ENCODE peak calls at places on chromosomes 12 and 14, in six cellular contexts. U, I, W, J, V and T are unnamed samples.

GRCh38 chr14:101784631-101785030 is 23.1 kb downstream of the PPP2R5C start:
- DNase-seq in U (no peak), I (no peak), W (no peak), J (no peak), V (no peak), T (no peak)

GRCh38 chr12:70052931-70053497 is 190.2 kb upstream of the CNOT2 start:
- DNase-seq in U (peak; percentile 75), I (peak; percentile 37), W (peak; percentile 84), J (no peak), V (no peak), T (no peak)

GRCh38 chr12:109951751-109952150 is 44.4 kb downstream of the GIT2 start:
- DNase-seq in U (peak; percentile 69), I (no peak), W (no peak), J (no peak), V (no peak), T (no peak)

GRCh38 chr12:46124848-46125619 is 134.7 kb upstream of the SCAF11 start:
- DNase-seq in U (peak; percentile 80), I (peak; percentile 35), W (peak; percentile 59), J (peak; percentile 39), V (no peak), T (peak; percentile 80)

GRCh38 chr12:122168492-122168891 is 5.5 kb downstream of the IL31 start:
- DNase-seq in U (no peak), I (no peak), W (no peak), J (no peak), V (no peak), T (no peak)

GRCh38 chr14:58666737-58667136 is 29.0 kb downstream of the DACT1 start:
- DNase-seq in U (no peak), I (no peak), W (no peak), J (no peak), V (no peak), T (no peak)

GRCh38 chr12:52647601-52648000 is 4.4 kb downstream of the KRT2 start:
- DNase-seq in U (no peak), I (no peak), W (no peak), J (no peak), V (no peak), T (no peak)

GRCh38 chr12:75823475-75823874 is 208.1 kb downstream of the PHLDA1 start:
- DNase-seq in U (no peak), I (no peak), W (no peak), J (no peak), V (no peak), T (no peak)

GRCh38 chr14:61545716-61546455 is 149.4 kb upstream of the HIF1A start:
- DNase-seq in U (no peak), I (no peak), W (no peak), J (no peak), V (no peak), T (no peak)

GRCh38 chr12:26011099-26011498 is 52.6 kb downstream of the RASSF8 start:
- DNase-seq in U (no peak), I (no peak), W (no peak), J (no peak), V (no peak), T (no peak)

DNA sequence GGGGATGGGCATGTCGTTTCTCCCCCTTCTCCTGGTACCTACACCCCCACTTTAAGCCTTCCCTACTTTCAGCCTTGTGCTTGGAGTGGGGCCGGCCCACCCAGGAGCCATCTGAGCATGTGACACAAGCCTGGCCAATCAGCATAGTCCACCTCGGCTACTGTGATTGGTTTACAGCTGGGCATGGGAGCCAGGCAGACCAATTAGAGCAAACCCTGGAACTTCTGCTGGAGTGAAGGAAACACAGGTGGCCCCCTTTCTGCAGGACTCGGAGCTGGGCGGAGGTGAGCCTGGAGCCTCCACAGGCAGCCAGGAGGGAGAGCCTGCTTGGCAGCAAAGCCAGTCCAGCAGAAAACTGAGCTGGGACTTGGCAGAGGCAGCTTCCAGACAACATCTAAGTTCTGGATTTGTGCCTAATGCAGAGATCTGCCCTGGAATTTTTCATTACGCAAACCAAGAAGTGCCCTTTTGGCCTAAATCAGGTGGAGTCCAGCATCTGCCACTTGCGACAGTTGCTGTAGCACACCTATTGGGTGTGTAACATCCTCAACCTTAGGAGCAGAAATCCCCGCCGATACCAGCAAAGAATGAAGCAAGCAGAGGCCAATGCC is 59.5 kb downstream of the SCARB1 start:
- DNase-seq in U (peak; percentile 57), I (peak; percentile 78), W (peak; percentile 63), J (peak; percentile 78), V (no peak), T (peak; percentile 51)
- TF ChIP-seq REST in U (no peak), I (no peak), W (no peak), J (no peak), V (no peak), T (no peak)

GRCh38 chr12:7747196-7747595 is at the start of gene CLEC4C:
- DNase-seq in U (no peak), I (no peak), W (no peak), J (no peak), V (no peak), T (no peak)

GRCh38 chr12:7751394-7751793 is 4.2 kb upstream of the CLEC4C start:
- DNase-seq in U (no peak), I (no peak), W (no peak), J (no peak), V (no peak), T (no peak)

GRCh38 chr12:7748774-7749296 is 1.7 kb upstream of the CLEC4C start:
- DNase-seq in U (no peak), I (no peak), W (no peak), J (no peak), V (no peak), T (no peak)

GRCh38 chr12:7750350-7750749 is 3.2 kb upstream of the CLEC4C start:
- DNase-seq in U (no peak), I (no peak), W (no peak), J (no peak), V (no peak), T (no peak)

DNA sequence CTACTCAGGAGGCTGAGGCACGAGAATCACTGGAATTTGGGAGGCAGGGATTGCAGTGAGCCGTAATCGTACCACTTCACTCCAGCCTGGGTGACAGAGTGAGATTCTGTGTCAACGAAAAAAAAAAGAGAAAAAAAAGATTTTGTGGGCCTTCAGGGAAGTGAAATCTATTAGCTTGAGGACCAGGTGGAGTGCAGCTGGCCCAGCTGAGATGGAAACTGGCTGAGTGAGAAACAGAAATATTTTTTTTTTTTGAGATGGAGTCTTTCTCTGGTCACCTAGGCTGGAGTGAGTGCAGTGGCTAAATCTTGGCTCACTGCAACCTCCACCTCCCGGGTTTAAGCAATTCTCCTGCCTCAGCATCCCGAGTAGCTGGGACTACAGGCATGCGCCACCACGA is 2.3 kb upstream of the CLEC4C start:
- DNase-seq in U (no peak), I (no peak), W (no peak), J (no peak), V (no peak), T (no peak)
- H3K4me2 ChIP-seq in U (no peak overlapping the region), I (no peak overlapping the region), W (no peak overlapping the region), J (no peak overlapping the region), V (peak overlapping the region; percentile 47), T (no peak overlapping the region)

GRCh38 chr12:120920178-120920577 is 16.0 kb upstream of the SPPL3 start:
- DNase-seq in U (no peak), I (no peak), W (no peak), J (no peak), V (no peak), T (no peak)

GRCh38 chr12:120930032-120930431 is 25.9 kb upstream of the SPPL3 start:
- DNase-seq in U (no peak), I (no peak), W (no peak), J (no peak), V (no peak), T (no peak)

GRCh38 chr12:120922279-120922678 is 18.1 kb upstream of the SPPL3 start:
- DNase-seq in U (no peak), I (no peak), W (no peak), J (no peak), V (no peak), T (peak; percentile 62)

GRCh38 chr12:120928864-120929652 is 24.9 kb upstream of the SPPL3 start:
- DNase-seq in U (peak; percentile 90), I (no peak), W (no peak), J (no peak), V (no peak), T (peak; percentile 80)

DNA sequence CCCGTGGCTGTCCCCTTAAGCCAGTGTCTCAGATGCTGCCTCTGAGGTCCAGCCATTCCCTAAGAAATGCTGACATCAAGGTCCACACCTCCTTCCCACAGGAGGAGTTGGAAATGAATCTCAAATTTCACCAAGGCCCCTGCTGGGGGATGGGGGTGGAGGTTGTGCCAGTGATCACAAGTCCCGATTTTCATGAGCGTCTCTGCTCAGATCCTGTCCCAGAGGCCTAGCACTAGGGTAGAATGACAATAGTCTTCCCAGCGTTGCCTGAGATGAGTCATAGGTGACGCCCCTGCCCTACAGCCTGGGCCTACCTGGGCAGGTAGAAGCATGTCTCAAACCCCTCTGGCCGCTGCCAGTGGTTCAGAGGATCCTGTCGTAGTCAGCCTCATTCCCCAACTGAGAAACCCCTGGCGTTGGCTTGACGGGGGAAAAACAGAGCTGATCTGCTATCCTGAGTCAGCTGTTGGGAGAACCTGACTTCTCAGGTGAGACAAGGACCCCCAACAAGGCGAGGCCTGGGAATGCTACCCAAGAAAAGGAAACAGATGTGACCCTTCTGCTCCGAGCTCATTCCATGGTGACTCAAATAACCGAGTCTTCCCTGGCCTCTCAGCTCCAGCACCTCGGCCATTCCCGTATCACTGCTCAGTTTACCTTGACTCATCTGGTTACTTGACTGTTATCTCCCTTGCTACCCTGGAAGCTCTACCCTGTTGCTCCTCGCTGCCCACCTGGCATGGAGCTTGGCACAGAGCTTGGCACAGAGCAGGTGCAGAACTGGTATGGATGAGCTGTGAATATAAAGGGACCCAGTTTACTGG is 21.8 kb upstream of the SPPL3 start:
- DNase-seq in U (peak; percentile 89), I (no peak), W (no peak), J (no peak), V (no peak), T (peak; percentile 59)
- TF ChIP-seq POLR2AphosphoS5 in U (peak; percentile 80), I (no peak), W (no peak), J (no peak), V (no peak), T (no peak)

GRCh38 chr14:80564051-80564450 is 352.7 kb upstream of the DIO2 start:
- DNase-seq in U (no peak), I (no peak), W (no peak), J (no peak), V (no peak), T (no peak)

GRCh38 chr14:80572666-80573065 is 361.4 kb upstream of the DIO2 start:
- DNase-seq in U (no peak), I (no peak), W (no peak), J (no peak), V (no peak), T (peak; percentile 54)

GRCh38 chr14:80570930-80571298 is 359.6 kb upstream of the DIO2 start:
- DNase-seq in U (no peak), I (no peak), W (no peak), J (no peak), V (no peak), T (no peak)

GRCh38 chr14:80565001-80565400 is 353.7 kb upstream of the DIO2 start:
- DNase-seq in U (no peak), I (no peak), W (no peak), J (no peak), V (no peak), T (no peak)

DNA sequence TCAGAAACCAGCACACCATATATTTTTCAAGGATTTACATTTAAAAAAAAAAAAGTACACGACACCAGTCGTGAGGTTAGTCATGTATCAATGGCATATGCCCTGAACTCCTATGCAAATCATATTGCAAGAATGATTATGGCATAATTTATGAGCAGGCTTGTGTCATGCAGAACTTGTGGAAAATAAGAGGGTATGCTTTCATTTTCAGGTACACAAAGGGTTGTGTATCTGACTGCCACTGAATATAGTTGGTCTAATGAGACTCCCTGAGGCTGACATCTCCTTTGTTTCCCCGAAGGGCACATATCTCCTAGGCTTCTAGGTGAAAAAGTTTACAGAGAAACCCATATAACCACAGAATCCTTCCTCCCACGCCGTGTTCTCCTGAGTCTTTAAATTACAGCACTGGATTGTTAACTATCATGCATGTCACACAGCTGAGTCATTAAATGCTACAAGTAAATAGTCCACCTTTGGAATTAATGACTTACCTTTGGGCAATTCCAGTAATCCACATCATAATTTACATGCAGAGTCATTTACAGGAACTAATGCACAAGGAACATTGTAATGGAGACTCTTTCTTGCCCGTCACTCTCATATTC is 356.7 kb upstream of the DIO2 start:
- DNase-seq in U (peak; percentile 18), I (no peak), W (no peak), J (no peak), V (no peak), T (no peak)
- TF ChIP-seq REST in U (no peak), I (no peak), W (no peak), J (no peak), V (no peak), T (no peak)